ENCODE peak calls at places on chromosomes 6 and 20, in four cellular contexts. One of them, this sample, is unnamed.

GRCh38 chr6:169859401-169859977 is 108.1 kb downstream of the ERMARD start:
- DNase-seq in hepatocyte: no peak
- DNase-seq in fibroblast of lung: no peak
- DNase-seq in GM23248: no peak
- DNase-seq in this sample: peak; percentile 35

GRCh38 chr6:169587992-169588391 is 113.8 kb downstream of the WDR27 start:
- DNase-seq in fibroblast of lung: peak; percentile 22
- DNase-seq in GM23248: peak; percentile 7
- DNase-seq in hepatocyte: no peak
- DNase-seq in this sample: no peak

GRCh38 chr6:110949679-110950285 is 8.7 kb upstream of the GTF3C6 start:
- DNase-seq in hepatocyte: peak; percentile 58
- DNase-seq in fibroblast of lung: peak; percentile 19
- DNase-seq in GM23248: peak; percentile 65
- DNase-seq in this sample: no peak

GRCh38 chr6:27502508-27503435 is 29.9 kb upstream of the ZNF184 start:
- DNase-seq in GM23248: peak; percentile 68
- DNase-seq in fibroblast of lung: peak; percentile 68
- DNase-seq in hepatocyte: peak; percentile 78
- DNase-seq in this sample: no peak

GRCh38 chr6:142844065-142844755 is 100.8 kb downstream of the HIVEP2 start:
- DNase-seq in hepatocyte: no peak
- DNase-seq in GM23248: peak; percentile 76
- DNase-seq in fibroblast of lung: peak; percentile 53
- DNase-seq in this sample: peak; percentile 26

GRCh38 chr6:28727559-28728211 is 196.1 kb downstream of the TRIM27 start:
- DNase-seq in fibroblast of lung: no peak
- DNase-seq in GM23248: no peak
- DNase-seq in hepatocyte: no peak
- DNase-seq in this sample: no peak

GRCh38 chr6:106847116-106847515 is 127.4 kb downstream of the CD24 start:
- DNase-seq in GM23248: no peak
- DNase-seq in hepatocyte: no peak
- DNase-seq in fibroblast of lung: no peak
- DNase-seq in this sample: no peak

GRCh38 chr20:57596998-57597939 is 23.0 kb downstream of the ZBP1 start:
- DNase-seq in GM23248: peak; percentile 77
- DNase-seq in hepatocyte: peak; percentile 86
- DNase-seq in fibroblast of lung: peak; percentile 31
- DNase-seq in this sample: peak; percentile 98

GRCh38 chr6:64817525-64817924 is 889.5 kb downstream of the EYS start:
- DNase-seq in hepatocyte: no peak
- DNase-seq in fibroblast of lung: no peak
- DNase-seq in GM23248: no peak
- DNase-seq in this sample: no peak

GRCh38 chr6:157561929-157562810 is 181.2 kb downstream of the ZDHHC14 start:
- DNase-seq in GM23248: no peak
- DNase-seq in hepatocyte: no peak
- DNase-seq in fibroblast of lung: no peak
- DNase-seq in this sample: no peak

GRCh38 chr6:129073651-129074419 is 190.9 kb downstream of the LAMA2 start:
- DNase-seq in hepatocyte: no peak
- DNase-seq in fibroblast of lung: no peak
- DNase-seq in GM23248: peak; percentile 13
- DNase-seq in this sample: peak; percentile 53

GRCh38 chr6:75402296-75402695 is 91.3 kb downstream of the FILIP1 start:
- DNase-seq in hepatocyte: no peak
- DNase-seq in GM23248: peak; percentile 92
- DNase-seq in fibroblast of lung: peak; percentile 87
- DNase-seq in this sample: peak; percentile 34

GRCh38 chr6:12890171-12890790 is 173.7 kb downstream of the PHACTR1 start:
- DNase-seq in GM23248: no peak
- DNase-seq in hepatocyte: no peak
- DNase-seq in fibroblast of lung: no peak
- DNase-seq in this sample: no peak

GRCh38 chr20:18805881-18806280 is 7.7 kb upstream of the SCP2D1 start:
- DNase-seq in hepatocyte: peak; percentile 13
- DNase-seq in GM23248: peak; percentile 28
- DNase-seq in fibroblast of lung: no peak
- DNase-seq in this sample: no peak

GRCh38 chr6:157587127-157587729 is 206.2 kb downstream of the ZDHHC14 start:
- DNase-seq in hepatocyte: no peak
- DNase-seq in GM23248: no peak
- DNase-seq in fibroblast of lung: no peak
- DNase-seq in this sample: no peak

GRCh38 chr6:41269716-41270115 is 16.8 kb downstream of the TREM1 start:
- DNase-seq in fibroblast of lung: no peak
- DNase-seq in hepatocyte: no peak
- DNase-seq in GM23248: no peak
- DNase-seq in this sample: no peak

GRCh38 chr6:41271901-41272395 is 14.5 kb downstream of the TREM1 start:
- DNase-seq in GM23248: no peak
- DNase-seq in fibroblast of lung: no peak
- DNase-seq in hepatocyte: no peak
- DNase-seq in this sample: no peak

GRCh38 chr6:41266555-41266954 is 19.9 kb downstream of the TREM1 start:
- DNase-seq in hepatocyte: no peak
- DNase-seq in fibroblast of lung: no peak
- DNase-seq in GM23248: no peak
- DNase-seq in this sample: no peak

GRCh38 chr6:41272591-41273175 is 13.8 kb downstream of the TREM1 start:
- DNase-seq in fibroblast of lung: no peak
- DNase-seq in hepatocyte: no peak
- DNase-seq in GM23248: no peak
- DNase-seq in this sample: no peak

DNA sequence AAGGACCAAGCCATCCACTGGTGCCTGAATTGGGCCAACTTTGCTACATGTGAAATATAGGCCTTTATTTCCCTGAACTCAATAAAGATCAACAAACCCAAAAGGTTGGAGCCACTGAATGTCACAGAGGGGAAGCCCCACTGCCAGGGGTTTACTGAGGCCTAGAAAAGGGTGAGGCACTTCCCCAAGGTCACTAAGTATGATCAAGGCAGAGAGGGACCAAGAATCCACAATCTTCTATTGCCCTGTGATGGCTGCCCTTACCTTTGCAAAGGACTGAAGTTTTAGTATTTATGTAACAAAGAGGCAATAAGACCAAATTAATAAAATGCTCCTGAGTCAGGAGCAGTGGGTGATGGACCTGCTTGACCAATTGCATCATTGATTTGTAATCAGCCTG is 18.0 kb downstream of the TREM1 start:
- DNase-seq in fibroblast of lung: no peak
- DNase-seq in hepatocyte: no peak
- DNase-seq in GM23248: no peak
- DNase-seq in this sample: no peak
- H3K27ac ChIP-seq in fibroblast of lung: no peak overlapping the region
- H3K27ac ChIP-seq in hepatocyte: no peak overlapping the region
- H3K27ac ChIP-seq in GM23248: no peak overlapping the region
- H3K27ac ChIP-seq in this sample: no peak overlapping the region

GRCh38 chr6:5450073-5450472 is 188.8 kb downstream of the FARS2 start:
- DNase-seq in GM23248: no peak
- DNase-seq in fibroblast of lung: no peak
- DNase-seq in hepatocyte: no peak
- DNase-seq in this sample: no peak
- H3K4me3 ChIP-seq in GM23248: no peak overlapping the region
- H3K4me3 ChIP-seq in fibroblast of lung: no peak overlapping the region
- H3K4me3 ChIP-seq in hepatocyte: no peak overlapping the region
- H3K4me3 ChIP-seq in this sample: no peak overlapping the region

GRCh38 chr6:103405321-103405720 is 1454.4 kb downstream of the HACE1 start:
- DNase-seq in fibroblast of lung: no peak
- DNase-seq in hepatocyte: no peak
- DNase-seq in GM23248: no peak
- DNase-seq in this sample: no peak
- H3K4me2 ChIP-seq in fibroblast of lung: no peak overlapping the region
- H3K4me2 ChIP-seq in hepatocyte: no peak overlapping the region
- H3K4me2 ChIP-seq in GM23248: no peak overlapping the region
- H3K4me2 ChIP-seq in this sample: no peak overlapping the region

GRCh38 chr6:148339766-148340165 is 2.9 kb upstream of the SASH1 start:
- DNase-seq in fibroblast of lung: no peak
- DNase-seq in hepatocyte: no peak
- DNase-seq in GM23248: no peak
- DNase-seq in this sample: no peak

GRCh38 chr6:148342146-148343027 is at the start of gene SASH1:
- DNase-seq in hepatocyte: peak; percentile 78
- DNase-seq in GM23248: peak; percentile 87
- DNase-seq in fibroblast of lung: peak; percentile 82
- DNase-seq in this sample: peak; percentile 94

GRCh38 chr6:148343028-148343374 is 363 bp downstream of the SASH1 start:
- DNase-seq in fibroblast of lung: no peak
- DNase-seq in hepatocyte: no peak
- DNase-seq in GM23248: no peak
- DNase-seq in this sample: no peak

GRCh38 chr6:148343383-148343782 is 745 bp downstream of the SASH1 start:
- DNase-seq in fibroblast of lung: peak; percentile 6
- DNase-seq in hepatocyte: no peak
- DNase-seq in GM23248: peak; percentile 57
- DNase-seq in this sample: no peak

GRCh38 chr6:148340586-148341297 is 1.9 kb upstream of the SASH1 start:
- DNase-seq in fibroblast of lung: no peak
- DNase-seq in hepatocyte: no peak
- DNase-seq in GM23248: no peak
- DNase-seq in this sample: no peak
- H3K27ac ChIP-seq in fibroblast of lung: no peak overlapping the region
- H3K27ac ChIP-seq in hepatocyte: no peak overlapping the region
- H3K27ac ChIP-seq in GM23248: no peak overlapping the region
- H3K27ac ChIP-seq in this sample: no peak overlapping the region

DNA sequence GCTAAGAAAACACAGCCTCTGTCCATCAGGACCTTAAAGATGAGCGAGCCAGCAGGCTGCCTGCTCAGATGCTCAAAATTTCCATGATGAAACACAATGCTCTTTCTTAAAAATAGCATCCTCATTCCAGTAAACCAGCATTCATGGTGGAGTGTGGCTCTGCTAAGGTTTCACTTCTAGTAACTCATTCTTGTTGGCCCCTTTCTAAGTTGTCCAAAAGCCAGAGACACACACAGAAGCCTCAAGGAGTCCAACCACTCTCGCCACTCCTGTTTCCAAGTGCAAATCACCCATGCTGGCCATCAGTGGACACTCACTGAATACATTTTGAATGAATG is 35.8 kb downstream of the ATP9A start:
- DNase-seq in fibroblast of lung: peak; percentile 75
- DNase-seq in hepatocyte: peak; percentile 21
- DNase-seq in GM23248: peak; percentile 66
- DNase-seq in this sample: no peak
- H3K4me3 ChIP-seq in fibroblast of lung: peak overlapping the region; percentile 35
- H3K4me3 ChIP-seq in hepatocyte: no peak overlapping the region
- H3K4me3 ChIP-seq in GM23248: no peak overlapping the region
- H3K4me3 ChIP-seq in this sample: no peak overlapping the region

DNA sequence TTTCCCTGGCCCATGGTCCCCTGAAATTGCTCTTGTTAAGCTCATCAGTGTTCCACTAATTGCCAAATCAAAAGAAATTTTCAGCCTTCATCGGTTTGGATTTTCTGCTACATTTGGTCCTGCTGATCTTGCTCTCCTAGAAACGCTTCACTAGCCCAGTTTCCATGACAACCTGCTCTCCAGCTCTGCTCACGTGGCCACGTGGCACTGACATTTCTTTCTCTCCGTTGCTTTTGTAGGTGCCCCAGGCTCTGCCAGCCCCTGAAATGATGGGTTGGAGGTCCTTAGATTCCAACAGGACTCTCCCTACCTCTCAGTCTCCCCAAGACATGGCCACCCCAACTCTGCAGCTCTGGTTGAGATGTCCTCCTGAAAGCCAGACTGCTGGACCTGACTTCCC is 45.8 kb upstream of the NNAT start:
- DNase-seq in hepatocyte: no peak
- DNase-seq in fibroblast of lung: no peak
- DNase-seq in GM23248: no peak
- DNase-seq in this sample: no peak
- H3K4me2 ChIP-seq in hepatocyte: no peak overlapping the region
- H3K4me2 ChIP-seq in fibroblast of lung: no peak overlapping the region
- H3K4me2 ChIP-seq in GM23248: no peak overlapping the region
- H3K4me2 ChIP-seq in this sample: no peak overlapping the region

GRCh38 chr6:133407320-133408100 is 166.4 kb downstream of the EYA4 start:
- DNase-seq in fibroblast of lung: no peak
- DNase-seq in hepatocyte: no peak
- DNase-seq in GM23248: no peak
- DNase-seq in this sample: no peak

GRCh38 chr6:133399426-133399825 is 158.3 kb downstream of the EYA4 start:
- DNase-seq in fibroblast of lung: no peak
- DNase-seq in GM23248: no peak
- DNase-seq in hepatocyte: no peak
- DNase-seq in this sample: no peak

GRCh38 chr6:133410628-133411027 is 169.5 kb downstream of the EYA4 start:
- DNase-seq in hepatocyte: no peak
- DNase-seq in GM23248: no peak
- DNase-seq in fibroblast of lung: no peak
- DNase-seq in this sample: no peak

GRCh38 chr6:133408543-133408942 is 167.4 kb downstream of the EYA4 start:
- DNase-seq in GM23248: peak; percentile 4
- DNase-seq in hepatocyte: no peak
- DNase-seq in fibroblast of lung: peak; percentile 60
- DNase-seq in this sample: no peak

GRCh38 chr6:133404728-133405127 is 163.6 kb downstream of the EYA4 start:
- DNase-seq in GM23248: no peak
- DNase-seq in hepatocyte: no peak
- DNase-seq in fibroblast of lung: no peak
- DNase-seq in this sample: no peak
- H3K27ac ChIP-seq in GM23248: no peak overlapping the region
- H3K27ac ChIP-seq in hepatocyte: no peak overlapping the region
- H3K27ac ChIP-seq in fibroblast of lung: no peak overlapping the region
- H3K27ac ChIP-seq in this sample: no peak overlapping the region

GRCh38 chr6:40721252-40721936 is 134.2 kb upstream of the LRFN2 start:
- DNase-seq in GM23248: no peak
- DNase-seq in hepatocyte: no peak
- DNase-seq in fibroblast of lung: no peak
- DNase-seq in this sample: no peak
- H3K4me3 ChIP-seq in GM23248: no peak overlapping the region
- H3K4me3 ChIP-seq in hepatocyte: no peak overlapping the region
- H3K4me3 ChIP-seq in fibroblast of lung: no peak overlapping the region
- H3K4me3 ChIP-seq in this sample: no peak overlapping the region

DNA sequence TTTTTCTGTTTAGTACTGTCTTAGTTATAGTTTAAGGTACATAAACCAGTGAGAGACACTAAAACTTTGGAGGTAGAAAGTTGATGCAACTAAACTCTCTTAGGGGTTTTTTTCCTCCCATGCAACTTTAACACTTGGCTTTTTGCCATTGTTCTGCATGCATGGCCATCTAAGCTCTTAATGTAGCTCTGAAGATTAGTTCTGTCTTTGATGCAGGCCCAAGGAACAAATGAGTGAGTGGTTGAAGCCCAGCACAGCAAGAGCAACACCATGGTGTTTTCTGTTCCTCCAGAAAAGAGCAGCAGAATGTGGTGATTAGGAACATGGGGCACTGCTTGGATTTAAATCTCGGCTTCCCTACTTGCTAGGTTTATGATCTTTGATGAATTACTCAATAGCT is 89.3 kb downstream of the L3MBTL3 start:
- DNase-seq in GM23248: no peak
- DNase-seq in fibroblast of lung: no peak
- DNase-seq in hepatocyte: no peak
- DNase-seq in this sample: no peak
- H3K4me2 ChIP-seq in GM23248: no peak overlapping the region
- H3K4me2 ChIP-seq in fibroblast of lung: no peak overlapping the region
- H3K4me2 ChIP-seq in hepatocyte: no peak overlapping the region
- H3K4me2 ChIP-seq in this sample: no peak overlapping the region